ENCODE peak calls at places on chromosomes 5 and 9, in four cellular contexts. W is HCT116, R is K562, Z is HepG2. O is an unnamed sample.

GRCh38 chr5:74954919-74955318 is 88.7 kb upstream of the FAM169A start:
- DNase-seq in W (no peak), R (no peak), Z (peak; percentile 51), O (no peak)

GRCh38 chr5:1753490-1753889 is 46.1 kb downstream of the MRPL36 start:
- DNase-seq in W (no peak), R (no peak), Z (no peak), O (no peak)

GRCh38 chr9:3646226-3646625 is 120.4 kb upstream of the RFX3 start:
- DNase-seq in W (no peak), R (no peak), Z (no peak), O (no peak)

GRCh38 chr9:136806631-136807201 is 1.0 kb upstream of the RABL6 start:
- DNase-seq in W (no peak), R (no peak), Z (no peak), O (no peak)

GRCh38 chr5:174505621-174506020 is 218.8 kb upstream of the MSX2 start:
- DNase-seq in W (no peak), R (no peak), Z (no peak), O (no peak)

GRCh38 chr5:72472666-72473422 is 34.4 kb downstream of the ZNF366 start:
- DNase-seq in W (no peak), R (no peak), Z (no peak), O (no peak)

GRCh38 chr5:111774525-111774924 is 17.5 kb upstream of the NREP start:
- DNase-seq in W (no peak), R (no peak), Z (no peak), O (no peak)

GRCh38 chr5:154997746-154998145 is 15.8 kb upstream of the KIF4B start:
- DNase-seq in W (no peak), R (no peak), Z (no peak), O (no peak)

GRCh38 chr9:111148390-111148993 is 110.2 kb upstream of the LPAR1 start:
- DNase-seq in W (no peak), R (no peak), Z (no peak), O (no peak)

GRCh38 chr9:123645126-123645525 is 284.8 kb downstream of the DENND1A start:
- DNase-seq in W (no peak), R (no peak), Z (no peak), O (no peak)

GRCh38 chr9:36443581-36443980 is 43.5 kb upstream of the RNF38 start:
- DNase-seq in W (no peak), R (no peak), Z (no peak), O (no peak)

GRCh38 chr5:98443916-98444315 is 329.5 kb upstream of the RGMB start:
- DNase-seq in W (no peak), R (no peak), Z (no peak), O (no peak)

GRCh38 chr9:110115868-110116542 is 92.0 kb downstream of the C9orf152 start:
- DNase-seq in W (no peak), R (no peak), Z (peak; percentile 92), O (no peak)

GRCh38 chr9:123652416-123652815 is 277.5 kb downstream of the DENND1A start:
- DNase-seq in W (no peak), R (no peak), Z (no peak), O (no peak)

GRCh38 chr9:6973762-6974161 is 216.0 kb downstream of the KDM4C start:
- DNase-seq in W (no peak), R (no peak), Z (peak; percentile 58), O (no peak)

GRCh38 chr5:72228957-72229356 is 91.1 kb downstream of the MRPS27 start:
- DNase-seq in W (no peak), R (no peak), Z (no peak), O (no peak)

GRCh38 chr9:122057211-122057610 is 35.9 kb downstream of the TTLL11 start:
- DNase-seq in W (no peak), R (no peak), Z (no peak), O (no peak)

GRCh38 chr9:93390953-93391515 is 60.5 kb upstream of the FAM120A start:
- DNase-seq in W (no peak), R (no peak), Z (no peak), O (no peak)

GRCh38 chr9:138100711-138101349 is 223.2 kb downstream of the CACNA1B start:
- DNase-seq in W (no peak), R (no peak), Z (no peak), O (no peak)

GRCh38 chr5:22391956-22392355 is 461.2 kb downstream of the CDH12 start:
- DNase-seq in W (no peak), R (no peak), Z (no peak), O (no peak)

GRCh38 chr9:94656976-94657375 is 17.7 kb upstream of the FBP1 start:
- DNase-seq in W (no peak), R (no peak), Z (no peak), O (no peak)

GRCh38 chr9:94655739-94656138 is 16.4 kb upstream of the FBP1 start:
- DNase-seq in W (no peak), R (no peak), Z (no peak), O (no peak)

GRCh38 chr9:94650924-94651323 is 11.6 kb upstream of the FBP1 start:
- DNase-seq in W (no peak), R (no peak), Z (no peak), O (no peak)

GRCh38 chr9:94654165-94654894 is 15.0 kb upstream of the FBP1 start:
- DNase-seq in W (no peak), R (no peak), Z (no peak), O (no peak)

DNA sequence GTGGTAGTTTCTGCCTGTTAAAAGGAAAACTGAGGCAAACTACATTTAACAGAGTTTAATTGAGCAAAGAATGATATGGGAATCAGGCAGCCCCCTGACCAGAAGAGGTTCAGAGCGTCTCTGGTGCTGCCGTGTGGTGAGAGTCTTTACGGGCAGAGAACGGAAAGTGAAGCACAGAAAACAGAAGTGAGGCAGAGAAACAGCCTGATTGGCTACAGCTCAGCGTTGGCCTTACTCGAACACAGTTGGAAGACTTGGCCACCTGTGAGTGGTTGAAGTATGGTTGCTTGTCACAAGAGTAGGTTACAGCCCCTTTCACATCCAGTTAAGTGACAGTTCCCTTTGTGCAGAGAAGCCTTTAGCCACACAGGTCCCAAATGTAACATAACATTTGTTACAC is 16.9 kb upstream of the FBP1 start:
- DNase-seq in W (no peak), R (no peak), Z (no peak), O (no peak)
- TF ChIP-seq TCF7L2 in W (no peak), R (no peak), Z (no peak), O (no peak)

DNA sequence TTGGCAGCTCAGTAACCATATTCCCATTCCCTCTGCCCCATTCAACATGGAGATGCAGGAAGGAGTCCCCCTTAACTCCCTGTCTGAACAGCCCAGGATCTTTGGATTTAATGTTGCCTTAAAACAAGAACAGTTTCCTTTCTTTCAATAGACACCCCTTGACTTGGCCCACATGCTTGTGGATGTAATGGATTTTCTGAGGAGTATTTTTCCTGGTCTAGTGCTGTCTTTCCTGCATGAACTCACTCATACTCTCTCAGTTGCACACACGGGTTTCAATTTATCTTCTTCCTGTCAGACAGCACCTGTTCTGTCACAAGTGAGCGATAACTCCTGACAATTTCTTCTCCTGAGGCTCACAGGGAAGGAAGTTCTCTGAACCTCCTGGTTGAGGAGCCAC is 85.0 kb downstream of the ACER2 start:
- DNase-seq in W (no peak), R (no peak), Z (no peak), O (no peak)
- TF ChIP-seq SIN3A in W (no peak), R (no peak), Z (no peak), O (no peak)

GRCh38 chr5:139744471-139745120 is 51.0 kb upstream of the PSD2 start:
- DNase-seq in W (no peak), R (no peak), Z (no peak), O (no peak)
- TF ChIP-seq CTCF in W (no peak), R (no peak), Z (no peak), O (no peak)

GRCh38 chr9:89000281-89000875 is 9.1 kb downstream of the S1PR3 start:
- DNase-seq in W (no peak), R (no peak), Z (no peak), O (no peak)

GRCh38 chr9:89000973-89001916 is 10.0 kb downstream of the S1PR3 start:
- DNase-seq in W (peak; percentile 66), R (peak; percentile 30), Z (peak; percentile 65), O (no peak)

GRCh38 chr9:88998506-88998905 is 7.2 kb downstream of the S1PR3 start:
- DNase-seq in W (no peak), R (no peak), Z (no peak), O (no peak)

GRCh38 chr9:88997646-88998045 is 6.4 kb downstream of the S1PR3 start:
- DNase-seq in W (no peak), R (no peak), Z (no peak), O (no peak)

GRCh38 chr9:88998911-88999310 is 7.6 kb downstream of the S1PR3 start:
- DNase-seq in W (no peak), R (no peak), Z (no peak), O (no peak)
- TF ChIP-seq TCF7L2 in W (no peak), R (no peak), Z (no peak), O (no peak)

O was measured in Panc1.